ENCODE peak calls at places on chromosomes 3 and 15, in four cellular contexts. D is A673, B is HFFc6, G is B cell. S is an unnamed sample.

GRCh38 chr3:35946121-35946856 is 307.0 kb downstream of the ARPP21 start:
- DNase-seq in B (no peak), G (no peak), D (peak; percentile 79), S (no peak)

GRCh38 chr3:73516656-73517055 is 108.1 kb downstream of the PDZRN3 start:
- DNase-seq in B (no peak), G (no peak), D (no peak), S (peak; percentile 94)

GRCh38 chr15:53197426-53197839 is 407.3 kb upstream of the ONECUT1 start:
- DNase-seq in B (peak; percentile 2), D (peak; percentile 75), G (no peak), S (peak; percentile 23)

GRCh38 chr15:73952171-73952912 is 26.1 kb downstream of the LOXL1 start:
- DNase-seq in D (no peak), B (no peak), G (no peak), S (peak; percentile 72)

GRCh38 chr3:65019412-65020093 is 331.8 kb upstream of the ADAMTS9 start:
- DNase-seq in D (no peak), B (no peak), G (no peak), S (no peak)

GRCh38 chr3:8730641-8731040 is 3.0 kb upstream of the CAV3 start:
- DNase-seq in G (no peak), B (no peak), D (no peak), S (no peak)

GRCh38 chr15:51162865-51163762 is 68.4 kb upstream of the TNFAIP8L3 start:
- DNase-seq in B (peak; percentile 60), D (peak; percentile 78), G (peak; percentile 78), S (peak; percentile 81)

GRCh38 chr3:124142389-124142970 is 150.6 kb upstream of the ROPN1 start:
- DNase-seq in G (no peak), D (no peak), B (no peak), S (no peak)

GRCh38 chr3:195909645-195910498 is 1.5 kb upstream of the TNK2 start:
- DNase-seq in B (no peak), G (peak; percentile 100), D (peak; percentile 80), S (peak; percentile 94)

GRCh38 chr3:13501527-13501926 is 21.4 kb downstream of the HDAC11 start:
- DNase-seq in B (no peak), G (no peak), D (no peak), S (no peak)

GRCh38 chr3:13501056-13501455 is 20.9 kb downstream of the HDAC11 start:
- DNase-seq in D (no peak), G (no peak), B (no peak), S (peak; percentile 48)

GRCh38 chr3:13498354-13499060 is 18.4 kb downstream of the HDAC11 start:
- DNase-seq in D (no peak), G (no peak), B (no peak), S (no peak)

GRCh38 chr3:13501958-13502790 is 22.1 kb downstream of the HDAC11 start:
- DNase-seq in D (no peak), B (no peak), G (no peak), S (no peak)

GRCh38 chr3:13500133-13500885 is 20.2 kb downstream of the HDAC11 start:
- DNase-seq in D (no peak), B (no peak), G (no peak), S (peak; percentile 65)
- TF ChIP-seq CTCF in D (peak; percentile 51), B (peak; percentile 83), G (peak; percentile 20), S (no peak)

DNA sequence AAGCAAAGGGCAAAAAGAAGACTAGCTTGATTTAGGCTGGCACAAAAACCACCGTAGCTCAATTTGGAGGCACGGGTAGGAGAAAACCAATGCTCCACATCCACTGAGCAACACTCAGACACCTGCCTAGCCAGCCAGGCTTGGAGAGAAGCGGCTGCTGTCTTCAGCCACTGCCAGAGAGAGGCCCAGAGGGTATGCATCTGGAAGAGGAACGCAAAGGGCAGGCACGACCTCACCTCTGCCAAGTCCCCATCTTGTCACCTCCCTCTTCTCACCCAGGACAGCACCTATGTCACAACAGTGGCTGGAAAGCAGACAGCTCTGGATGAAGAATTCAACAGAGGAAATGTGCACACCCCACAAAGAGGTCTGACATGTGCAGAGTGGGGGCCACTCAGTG is 93.5 kb downstream of the ADAMTS17 start:
- DNase-seq in B (no peak), G (no peak), D (no peak), S (no peak)
- TF ChIP-seq CTCF in B (no peak), G (no peak), D (no peak), S (no peak)

GRCh38 chr3:42456211-42456610 is 45.8 kb upstream of the LYZL4 start:
- DNase-seq in B (no peak), D (no peak), G (no peak), S (no peak)

GRCh38 chr3:42447481-42447880 is 37.1 kb upstream of the LYZL4 start:
- DNase-seq in G (no peak), B (no peak), D (no peak), S (no peak)

GRCh38 chr3:42450567-42450966 is 40.2 kb upstream of the LYZL4 start:
- DNase-seq in D (no peak), B (no peak), G (no peak), S (no peak)

GRCh38 chr3:42451116-42451515 is 40.7 kb upstream of the LYZL4 start:
- DNase-seq in B (no peak), D (no peak), G (no peak), S (no peak)

DNA sequence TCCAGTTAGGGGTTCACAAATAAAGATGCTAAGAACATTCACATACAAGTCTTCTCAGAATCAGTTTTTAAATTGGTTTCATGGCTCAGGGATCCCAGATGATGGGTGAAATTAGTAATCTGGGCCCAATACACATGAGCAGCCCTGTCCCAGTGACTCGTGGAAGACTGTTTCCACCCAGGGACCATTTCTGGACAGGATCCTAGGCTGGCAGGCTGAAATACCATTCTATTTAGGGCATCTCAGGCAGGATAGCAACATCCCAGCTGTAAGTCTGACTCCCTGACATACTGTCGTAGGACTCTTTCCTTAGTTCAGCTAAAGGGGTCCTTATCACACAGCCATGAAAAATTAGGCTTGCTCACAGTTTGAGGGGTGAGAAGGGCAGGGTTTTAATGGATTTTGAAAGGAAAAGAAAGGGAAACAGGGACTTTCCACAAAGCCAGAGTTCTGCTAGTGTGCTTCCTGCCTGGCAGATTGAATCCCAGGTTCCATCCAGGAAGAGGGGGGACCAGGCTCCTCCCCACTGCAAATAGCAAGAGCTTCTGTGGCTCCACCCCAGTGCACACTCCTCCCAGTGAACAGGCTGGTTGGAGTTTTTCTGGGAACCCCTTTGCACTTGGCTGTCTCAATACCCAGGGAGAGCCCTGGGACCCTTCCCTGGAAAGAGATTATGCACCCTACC is 41.3 kb upstream of the LYZL4 start:
- DNase-seq in D (no peak), B (no peak), G (no peak), S (no peak)
- TF ChIP-seq CTCF in D (no peak), B (no peak), G (no peak), S (no peak)

GRCh38 chr3:2099028-2099671 is 484 bp downstream of the CNTN4 start:
- DNase-seq in D (peak; percentile 55), G (no peak), B (no peak), S (peak; percentile 74)

GRCh38 chr3:2099779-2100191 is 1.1 kb downstream of the CNTN4 start:
- DNase-seq in G (no peak), B (no peak), D (peak; percentile 13), S (no peak)

GRCh38 chr3:2096196-2096595 is 2.5 kb upstream of the CNTN4 start:
- DNase-seq in D (peak; percentile 19), B (no peak), G (no peak), S (no peak)

GRCh38 chr3:2097641-2098191 is 950 bp upstream of the CNTN4 start:
- DNase-seq in B (no peak), D (no peak), G (no peak), S (no peak)

DNA sequence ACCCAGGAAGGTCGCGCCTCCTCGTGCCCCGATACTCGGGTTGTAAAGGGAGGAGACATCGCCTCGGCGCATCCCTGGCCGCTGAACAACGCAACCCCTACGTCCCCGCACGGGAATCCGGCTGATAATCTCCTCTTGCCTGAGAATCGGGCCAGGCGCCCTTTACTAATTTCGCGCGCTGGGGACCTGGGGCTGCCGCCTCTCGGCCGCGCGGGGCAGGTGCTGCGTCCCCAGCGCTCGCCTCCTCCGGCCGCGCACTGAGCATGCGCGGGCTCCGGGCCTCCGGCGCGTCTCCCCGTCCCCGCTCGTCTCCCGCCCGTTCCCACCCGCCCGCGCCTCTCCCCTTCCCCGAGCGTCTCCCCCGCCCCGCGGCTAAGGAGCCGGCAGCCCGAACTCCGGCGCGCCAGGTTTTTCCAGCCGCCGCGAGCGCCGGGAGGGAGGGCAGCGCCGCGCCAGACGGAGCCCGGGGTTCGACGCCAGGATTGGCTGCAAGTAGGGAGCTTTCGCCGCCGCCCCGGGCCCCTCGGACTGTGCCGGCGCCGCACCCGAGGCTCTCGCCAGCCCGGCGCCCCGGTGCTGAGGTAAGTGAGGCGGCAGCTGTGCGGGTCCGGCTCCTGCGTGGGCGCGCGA is at the start of gene CNTN4:
- DNase-seq in B (no peak), G (peak; percentile 46), D (peak; percentile 89), S (peak; percentile 91)
- TF ChIP-seq CTCF in B (no peak), G (no peak), D (no peak), S (peak; percentile 50)

GRCh38 chr15:27797765-27798164 is 301.4 kb downstream of the OCA2 start:
- DNase-seq in D (no peak), G (no peak), B (no peak), S (no peak)
- TF ChIP-seq CTCF in D (no peak), G (no peak), B (no peak), S (no peak)

GRCh38 chr3:39383190-39383912 is at the start of gene SLC25A38:
- DNase-seq in B (peak; percentile 78), D (peak; percentile 84), G (peak; percentile 81), S (peak; percentile 81)
- TF ChIP-seq CTCF in B (peak; percentile 50), D (peak; percentile 15), G (peak; percentile 60), S (no peak)

S was measured in tibial artery.